ENCODE peak calls at places on chromosome 4, in six cellular contexts. M, I, T, L, X and A are unnamed samples.

GRCh38 chr4:152148057-152148456 is 387.2 kb upstream of the GATB start:
- DNase-seq in M (no peak), I (no peak), T (no peak), L (no peak), X (no peak), A (no peak)

GRCh38 chr4:8329859-8330761 is 60.6 kb downstream of the HTRA3 start:
- DNase-seq in M (no peak), I (no peak), T (peak; percentile 27), L (no peak), X (no peak), A (no peak)

GRCh38 chr4:110854021-110854678 is 231.3 kb upstream of the PITX2 start:
- DNase-seq in M (peak; percentile 84), I (no peak), T (no peak), L (peak; percentile 78), X (peak; percentile 94), A (no peak)

GRCh38 chr4:25702848-25703247 is 47.2 kb downstream of the SLC34A2 start:
- DNase-seq in M (no peak), I (no peak), T (no peak), L (peak; percentile 72), X (peak; percentile 8), A (no peak)

GRCh38 chr4:13171292-13172057 is 312.7 kb downstream of the RAB28 start:
- DNase-seq in M (peak; percentile 5), I (no peak), T (no peak), L (no peak), X (no peak), A (no peak)

GRCh38 chr4:86661006-86661405 is 66.9 kb downstream of the PTPN13 start:
- DNase-seq in M (no peak), I (no peak), T (no peak), L (no peak), X (no peak), A (no peak)

GRCh38 chr4:37748546-37748945 is 62.4 kb upstream of the RELL1 start:
- DNase-seq in M (no peak), I (no peak), T (no peak), L (no peak), X (no peak), A (no peak)

GRCh38 chr4:68272860-68273259 is 27.4 kb upstream of the TMPRSS11B start:
- DNase-seq in M (no peak), I (no peak), T (no peak), L (peak; percentile 5), X (no peak), A (no peak)

GRCh38 chr4:47383829-47384427 is 79.6 kb downstream of the COMMD8 start:
- DNase-seq in M (peak; percentile 40), I (no peak), T (no peak), L (peak; percentile 36), X (peak; percentile 53), A (no peak)